ENCODE peak calls at places on chromosomes 2 and 18, in five cellular contexts. F is stimulated activated CD8-positive, alpha-beta memory T cell treated with anti-CD3 and anti-CD28 coated beads, Interleukin-4, amount 100 ng/mL, for 1 hour; H is amygdala; L is T follicular helper cell; Y is LHCN-M2. W is an unnamed sample.

GRCh38 chr18:23311346-23312103 is 141.6 kb upstream of the RIOK3 start:
- DNase-seq in F (no peak), H (no peak), L (no peak), Y (peak; percentile 71), W (no peak)

GRCh38 chr2:130830538-130830937 is 6.2 kb upstream of the ARHGEF4 start:
- DNase-seq in F (no peak), H (no peak), L (no peak), Y (no peak), W (no peak)

GRCh38 chr2:216914491-216914890 is 54.6 kb upstream of the TNP1 start:
- DNase-seq in F (no peak), H (no peak), L (no peak), Y (no peak), W (no peak)

GRCh38 chr18:32550958-32551357 is 80.3 kb upstream of the GAREM1 start:
- DNase-seq in F (no peak), H (no peak), L (no peak), Y (no peak), W (no peak)

GRCh38 chr2:227376911-227377396 is 2.2 kb downstream of the TM4SF20 start:
- DNase-seq in F (no peak), H (peak; percentile 12), L (no peak), Y (peak; percentile 41), W (no peak)

GRCh38 chr2:128817171-128817570 is 498.5 kb upstream of the HS6ST1 start:
- DNase-seq in F (no peak), H (no peak), L (no peak), Y (no peak), W (no peak)

GRCh38 chr2:1588994-1589611 is 155.2 kb downstream of the PXDN start:
- DNase-seq in F (no peak), H (no peak), L (no peak), Y (no peak), W (no peak)

GRCh38 chr18:9900699-9901098 is 13.1 kb upstream of the VAPA start:
- DNase-seq in F (no peak), H (no peak), L (no peak), Y (no peak), W (no peak)

GRCh38 chr2:238973038-238973772 is 125.3 kb downstream of the TWIST2 start:
- DNase-seq in F (no peak), H (no peak), L (no peak), Y (peak; percentile 45), W (no peak)

GRCh38 chr2:96541753-96542152 is 5.2 kb downstream of the ARID5A start:
- DNase-seq in F (no peak), H (no peak), L (no peak), Y (no peak), W (no peak)

GRCh38 chr2:197358927-197359326 is 48.3 kb upstream of the ANKRD44 start:
- DNase-seq in F (no peak), H (no peak), L (no peak), Y (peak; percentile 22), W (no peak)

W was measured in nucleus accumbens.